ENCODE peak calls at places on chromosomes 7 and 10, in nine cellular contexts. P is H1, U is fibroblast of pulmonary artery, T is sigmoid colon, G is cardiac fibroblast, B is foreskin fibroblast, F is tibial artery, E is OCI-LY7, K is BJ. Q is an unnamed sample.

GRCh38 chr7:4706384-4707032 is 24.4 kb downstream of the FOXK1 start:
- DNase-seq in P (peak), U (peak), T (no peak), G (peak), B (no peak), F (no peak), E (no peak), K (no peak), Q (no peak)

GRCh38 chr7:44377134-44377463 is 51.7 kb upstream of the CAMK2B start:
- DNase-seq in P (peak), U (no peak), T (no peak), G (no peak), B (no peak), F (no peak), E (no peak), K (no peak), Q (no peak)

GRCh38 chr10:117464176-117464575 is 78.4 kb upstream of the EMX2 start:
- DNase-seq in P (no peak), U (peak), T (no peak), G (no peak), B (no peak), F (no peak), E (no peak), K (no peak), Q (no peak)

GRCh38 chr7:104264281-104264680 is 56.5 kb upstream of the ORC5 start:
- DNase-seq in P (no peak), U (peak), T (no peak), G (peak), B (peak), F (no peak), E (no peak), K (no peak), Q (no peak)

GRCh38 chr7:78760620-78761355 is 692.7 kb downstream of the MAGI2 start:
- DNase-seq in P (no peak), U (no peak), T (no peak), G (no peak), B (no peak), F (no peak), E (no peak), K (no peak), Q (peak)

GRCh38 chr10:49183596-49184542 is 4.3 kb downstream of the TMEM273 start:
- DNase-seq in P (no peak), U (peak), T (no peak), G (no peak), B (no peak), F (no peak), E (no peak), K (no peak), Q (no peak)

GRCh38 chr7:1046722-1047679 is 2.7 kb downstream of the GPR146 start:
- DNase-seq in P (no peak), U (no peak), T (no peak), G (no peak), B (no peak), F (no peak), E (no peak), K (no peak), Q (no peak)

GRCh38 chr7:13467111-13467547 is 522.3 kb downstream of the ETV1 start:
- DNase-seq in P (no peak), U (no peak), T (no peak), G (no peak), B (no peak), F (no peak), E (no peak), K (no peak), Q (no peak)

GRCh38 chr10:4354382-4354812 is 471.6 kb upstream of the AKR1E2 start:
- DNase-seq in P (no peak), U (peak), T (no peak), G (peak), B (no peak), F (no peak), E (no peak), K (peak), Q (peak)

GRCh38 chr7:74044366-74045350 is 16.7 kb downstream of the ELN start:
- DNase-seq in P (no peak), U (no peak), T (no peak), G (no peak), B (no peak), F (no peak), E (no peak), K (no peak), Q (no peak)

DNA sequence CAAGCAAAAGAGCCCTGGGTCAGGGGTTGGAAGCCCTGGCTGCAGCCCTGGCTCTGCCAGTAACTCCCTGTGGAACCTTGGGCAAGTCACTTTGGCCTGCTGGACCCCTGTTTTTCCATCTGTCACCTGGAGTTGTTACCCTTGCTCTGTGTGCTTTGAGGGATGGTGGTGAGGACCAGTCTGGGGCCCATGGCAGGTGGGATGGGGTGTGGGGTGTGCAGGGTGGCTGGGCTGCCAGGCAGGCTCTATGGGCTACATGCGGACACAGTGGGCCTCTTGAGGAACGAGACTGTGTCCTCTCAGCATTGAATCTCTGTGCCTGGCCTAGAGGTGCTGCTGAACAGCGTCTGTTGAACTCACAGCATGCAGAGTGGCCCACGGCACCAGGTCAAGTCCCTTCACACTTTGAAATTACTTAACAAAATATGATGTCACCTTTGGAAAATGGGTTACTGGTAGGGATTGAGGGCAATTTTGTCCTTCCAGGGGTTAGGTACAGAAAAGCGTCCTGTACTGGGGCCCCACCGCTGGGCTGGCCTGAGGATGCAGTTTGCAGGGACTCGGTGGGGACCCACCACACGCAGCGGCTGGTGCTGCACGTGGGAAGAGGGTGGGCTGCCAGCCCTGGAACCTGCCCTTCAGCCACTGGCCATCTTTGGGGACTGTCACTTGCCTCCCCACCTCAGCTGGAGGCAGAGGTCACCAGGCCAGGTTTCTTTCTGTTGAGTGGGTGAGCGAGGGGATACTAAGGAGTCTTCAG is 45.3 kb downstream of the PRF1 start:
- DNase-seq in P (no peak), U (no peak), T (peak), G (no peak), B (no peak), F (no peak), E (no peak), K (no peak), Q (no peak)
- TF ChIP-seq CTCF in P (no peak), U (no peak), T (no peak), G (no peak), B (no peak), F (no peak), E (no peak), K (no peak), Q (no peak)

GRCh38 chr10:55214608-55215007 is 413.6 kb upstream of the PCDH15 start:
- DNase-seq in P (no peak), U (no peak), T (no peak), G (no peak), B (no peak), F (no peak), E (no peak), K (no peak), Q (no peak)
- H3K4me3 ChIP-seq in P (no peak), U (no peak), T (no peak), G (no peak), B (no peak), F (no peak), E (no peak), K (no peak), Q (no peak)

GRCh38 chr10:3102721-3103410 is 35.5 kb downstream of the PFKP start:
- DNase-seq in P (no peak), U (peak), T (peak), G (peak), B (no peak), F (no peak), E (no peak), K (no peak), Q (peak)

GRCh38 chr10:3103646-3104045 is 36.3 kb downstream of the PFKP start:
- DNase-seq in P (no peak), U (no peak), T (no peak), G (no peak), B (no peak), F (no peak), E (no peak), K (no peak), Q (no peak)

GRCh38 chr10:3105166-3105565 is 37.8 kb downstream of the PFKP start:
- DNase-seq in P (no peak), U (no peak), T (no peak), G (no peak), B (no peak), F (no peak), E (no peak), K (no peak), Q (no peak)

GRCh38 chr10:3105905-3106304 is 38.6 kb downstream of the PFKP start:
- DNase-seq in P (no peak), U (no peak), T (no peak), G (no peak), B (no peak), F (no peak), E (no peak), K (no peak), Q (no peak)

GRCh38 chr10:3104251-3104918 is 37.0 kb downstream of the PFKP start:
- DNase-seq in P (no peak), U (no peak), T (no peak), G (no peak), B (no peak), F (no peak), E (no peak), K (no peak), Q (no peak)
- TF ChIP-seq CTCF in P (no peak), U (no peak), T (no peak), G (no peak), B (no peak), F (no peak), E (no peak), K (no peak), Q (no peak)

GRCh38 chr7:45922810-45923209 is 1.7 kb upstream of the IGFBP3 start:
- DNase-seq in P (no peak), U (peak), T (no peak), G (peak), B (no peak), F (no peak), E (peak), K (no peak), Q (no peak)

GRCh38 chr7:45923290-45923689 is 2.2 kb upstream of the IGFBP3 start:
- DNase-seq in P (peak), U (peak), T (peak), G (peak), B (peak), F (peak), E (peak), K (no peak), Q (no peak)

GRCh38 chr7:45921381-45921698 is 268 bp upstream of the IGFBP3 start:
- DNase-seq in P (peak), U (no peak), T (no peak), G (no peak), B (no peak), F (no peak), E (no peak), K (no peak), Q (no peak)

GRCh38 chr7:45920543-45921380 is at the start of gene IGFBP3:
- DNase-seq in P (peak), U (peak), T (no peak), G (peak), B (peak), F (peak), E (no peak), K (no peak), Q (no peak)

GRCh38 chr7:45921699-45922519 is 837 bp upstream of the IGFBP3 start:
- DNase-seq in P (peak), U (peak), T (no peak), G (peak), B (peak), F (peak), E (peak), K (no peak), Q (peak)
- H3K4me3 ChIP-seq in P (peak), U (peak), T (peak), G (peak), B (peak), F (peak), E (no peak), K (peak), Q (peak)

GRCh38 chr7:151085691-151086620 is at the start of gene AGAP3:
- DNase-seq in P (peak), U (peak), T (peak), G (peak), B (peak), F (peak), E (peak), K (no peak), Q (no peak)

GRCh38 chr7:151088856-151089699 is 2.8 kb downstream of the AGAP3 start:
- DNase-seq in P (no peak), U (peak), T (peak), G (peak), B (peak), F (peak), E (no peak), K (no peak), Q (no peak)

GRCh38 chr7:151086802-151087246 is 549 bp downstream of the AGAP3 start:
- DNase-seq in P (peak), U (no peak), T (no peak), G (peak), B (peak), F (no peak), E (no peak), K (no peak), Q (no peak)

GRCh38 chr7:151088019-151088855 is 2.0 kb downstream of the AGAP3 start:
- DNase-seq in P (no peak), U (no peak), T (no peak), G (no peak), B (no peak), F (no peak), E (no peak), K (no peak), Q (no peak)

GRCh38 chr7:151087247-151088018 is 1.2 kb downstream of the AGAP3 start:
- DNase-seq in P (no peak), U (peak), T (peak), G (peak), B (peak), F (peak), E (no peak), K (no peak), Q (no peak)
- TF ChIP-seq CTCF in P (peak), U (no peak), T (no peak), G (no peak), B (no peak), F (peak), E (no peak), K (peak), Q (peak)

DNA sequence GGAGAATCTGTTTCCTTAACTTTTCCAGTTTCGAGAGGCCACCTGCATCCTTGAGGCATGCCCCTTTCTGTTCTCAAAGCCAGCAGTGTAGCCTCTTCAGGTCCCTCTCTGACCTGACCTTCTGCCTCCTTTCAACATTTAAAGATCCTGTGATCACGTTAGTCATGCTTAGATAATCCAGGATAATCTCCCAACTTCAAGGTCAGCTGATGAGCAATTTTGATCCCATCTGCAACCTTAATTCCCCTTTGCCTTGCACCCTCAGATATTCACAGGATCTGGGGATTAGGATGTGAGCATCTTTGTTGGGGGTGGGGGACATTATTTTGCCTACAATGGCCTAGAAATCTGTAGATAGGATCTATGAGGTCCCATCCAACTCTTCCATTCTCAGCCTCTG is 8.0 kb downstream of the HKDC1 start:
- DNase-seq in P (no peak), U (no peak), T (no peak), G (no peak), B (no peak), F (no peak), E (no peak), K (no peak), Q (no peak)
- H3K4me3 ChIP-seq in P (no peak), U (no peak), T (no peak), G (no peak), B (no peak), F (no peak), E (no peak), K (no peak), Q (no peak)

GRCh38 chr10:123573236-123574147 is 92.7 kb upstream of the GPR26 start:
- DNase-seq in P (peak), U (peak), T (peak), G (peak), B (no peak), F (no peak), E (peak), K (no peak), Q (no peak)
- TF ChIP-seq CTCF in P (peak), U (peak), T (no peak), G (peak), B (peak), F (no peak), E (peak), K (peak), Q (peak)

GRCh38 chr7:155577509-155577905 is 31.1 kb upstream of the CNPY1 start:
- DNase-seq in P (no peak), U (no peak), T (peak), G (no peak), B (no peak), F (no peak), E (no peak), K (no peak), Q (no peak)

GRCh38 chr7:155571581-155572345 is 25.4 kb upstream of the CNPY1 start:
- DNase-seq in P (no peak), U (no peak), T (no peak), G (no peak), B (no peak), F (no peak), E (no peak), K (no peak), Q (no peak)

GRCh38 chr7:155576416-155576815 is 30.1 kb upstream of the CNPY1 start:
- DNase-seq in P (no peak), U (no peak), T (peak), G (no peak), B (no peak), F (no peak), E (no peak), K (no peak), Q (no peak)

GRCh38 chr7:155576900-155577508 is 30.6 kb upstream of the CNPY1 start:
- DNase-seq in P (no peak), U (no peak), T (peak), G (no peak), B (no peak), F (no peak), E (no peak), K (no peak), Q (no peak)

DNA sequence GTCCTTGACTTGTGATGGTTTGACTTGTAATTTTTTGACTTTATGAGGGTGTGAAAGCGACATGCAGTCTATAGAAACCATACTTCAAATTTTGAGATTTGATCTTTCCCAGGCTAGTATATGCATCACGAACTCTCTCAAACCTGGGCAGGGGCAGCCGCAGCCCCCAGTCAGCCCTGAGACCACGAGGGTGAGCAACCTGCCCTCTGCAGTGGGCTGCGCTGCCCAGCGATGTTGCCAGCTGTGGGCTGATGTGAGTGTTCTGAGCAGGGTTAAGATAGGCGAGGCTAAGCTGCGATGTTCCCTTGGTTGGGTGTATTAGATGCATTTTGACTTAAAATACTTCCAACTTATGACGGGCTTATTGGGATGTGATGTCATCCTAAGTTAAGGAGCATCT is 28.2 kb upstream of the CNPY1 start:
- DNase-seq in P (no peak), U (no peak), T (no peak), G (no peak), B (no peak), F (no peak), E (no peak), K (no peak), Q (no peak)
- H3K4me3 ChIP-seq in P (no peak), U (no peak), T (no peak), G (no peak), B (no peak), F (no peak), E (no peak), K (no peak), Q (no peak)

GRCh38 chr10:30384791-30385201 is 35.7 kb upstream of the MTPAP start:
- DNase-seq in P (no peak), U (peak), T (no peak), G (peak), B (peak), F (no peak), E (peak), K (no peak), Q (no peak)
- TF ChIP-seq CTCF in P (peak), U (peak), T (no peak), G (peak), B (peak), F (peak), E (peak), K (peak), Q (peak)